ENCODE peak calls at places on chromosomes 7 and 10, in six cellular contexts. A is SK-N-MC, O is caudate nucleus, M is HCT116, F is A549, V is PC-9. X is an unnamed sample.

GRCh38 chr10:50333872-50334271 is 82.6 kb upstream of the ASAH2 start:
- DNase-seq in A (no peak), M (no peak), V (no peak), O (no peak), F (no peak), X (no peak)

GRCh38 chr10:31129261-31129660 is 97.6 kb upstream of the ZNF438 start:
- DNase-seq in V (no peak), O (no peak), F (no peak), A (no peak), M (no peak), X (peak)

GRCh38 chr7:137454169-137455166 is 110.9 kb upstream of the PTN start:
- DNase-seq in A (peak), V (peak), O (no peak), M (no peak), F (peak), X (peak)

GRCh38 chr10:121080324-121080807 is 229.2 kb downstream of the WDR11 start:
- DNase-seq in O (no peak), F (no peak), M (no peak), V (no peak), A (no peak), X (peak)

GRCh38 chr7:111438369-111439289 is 123.7 kb downstream of the IMMP2L start:
- DNase-seq in O (no peak), M (no peak), F (no peak), V (no peak), A (no peak), X (no peak)

GRCh38 chr7:133411402-133411801 is 158.5 kb downstream of the EXOC4 start:
- DNase-seq in V (no peak), O (no peak), M (no peak), A (no peak), F (no peak), X (no peak)

GRCh38 chr10:50358925-50359687 is 107.8 kb upstream of the ASAH2 start:
- DNase-seq in F (no peak), A (no peak), O (no peak), V (no peak), M (no peak), X (no peak)

GRCh38 chr10:11145498-11145855 is 127.8 kb downstream of the CELF2 start:
- DNase-seq in F (no peak), A (no peak), O (no peak), M (no peak), V (no peak), X (peak)

GRCh38 chr7:122269241-122269640 is 35.3 kb downstream of the FEZF1 start:
- DNase-seq in M (no peak), A (no peak), F (no peak), V (no peak), O (no peak), X (no peak)

GRCh38 chr10:67837519-67838314 is at the start of gene DNAJC12:
- DNase-seq in F (peak), A (peak), M (peak), V (no peak), O (no peak), X (no peak)

GRCh38 chr10:88835095-88835909 is 16.3 kb downstream of the ANKRD22 start:
- DNase-seq in V (peak), A (peak), M (peak), O (peak), F (peak), X (peak)

GRCh38 chr10:36700123-36700522 is 425.3 kb upstream of the ANKRD30A start:
- DNase-seq in M (no peak), O (no peak), V (no peak), F (no peak), A (no peak), X (no peak)

GRCh38 chr7:129225206-129225930 is 538 bp downstream of the AHCYL2 start:
- DNase-seq in A (no peak), O (peak), M (no peak), V (no peak), F (peak), X (peak)

GRCh38 chr7:100726998-100727761 is 6.2 kb upstream of the ZAN start:
- DNase-seq in F (no peak), M (no peak), O (no peak), A (no peak), V (no peak), X (no peak)

GRCh38 chr10:36450385-36450784 is 675.0 kb upstream of the ANKRD30A start:
- DNase-seq in O (no peak), M (no peak), V (no peak), A (no peak), F (no peak), X (peak)

GRCh38 chr10:88216976-88217375 is 353.6 kb downstream of the PTEN start:
- DNase-seq in O (no peak), A (no peak), F (no peak), M (no peak), V (no peak), X (no peak)

GRCh38 chr7:16397497-16398210 is 23.7 kb downstream of the CRPPA start:
- DNase-seq in O (no peak), V (no peak), F (no peak), M (no peak), A (no peak), X (no peak)

GRCh38 chr10:24255907-24256306 is 47.0 kb downstream of the KIAA1217 start:
- DNase-seq in M (no peak), F (no peak), A (no peak), V (peak), O (no peak), X (peak)

GRCh38 chr7:54860843-54861242 is 101.8 kb upstream of the SEC61G start:
- DNase-seq in O (no peak), F (no peak), V (no peak), M (no peak), A (no peak), X (no peak)

GRCh38 chr10:69508738-69509340 is 57.6 kb downstream of the TSPAN15 start:
- DNase-seq in O (no peak), M (no peak), V (no peak), F (no peak), A (no peak), X (peak)

GRCh38 chr7:47092331-47092730 is 489.6 kb downstream of the TNS3 start:
- DNase-seq in M (no peak), F (no peak), A (no peak), V (no peak), O (no peak), X (no peak)

GRCh38 chr7:79893991-79894390 is 240.6 kb upstream of the GNAI1 start:
- DNase-seq in V (no peak), A (no peak), F (no peak), O (no peak), M (no peak), X (no peak)

GRCh38 chr7:27170936-27171635 is 3.0 kb downstream of the HOXA10 start:
- DNase-seq in V (no peak), F (no peak), M (no peak), O (no peak), A (no peak), X (no peak)

GRCh38 chr7:130095812-130096211 is 25.5 kb downstream of the KLHDC10 start:
- DNase-seq in V (peak), O (no peak), M (no peak), F (no peak), A (no peak), X (no peak)

GRCh38 chr10:34111179-34111578 is 703.9 kb downstream of the PARD3 start:
- DNase-seq in M (no peak), V (no peak), O (no peak), F (no peak), A (no peak), X (no peak)

GRCh38 chr7:69768986-69769595 is 170.8 kb downstream of the AUTS2 start:
- DNase-seq in M (no peak), O (no peak), A (no peak), V (no peak), F (no peak), X (no peak)

DNA sequence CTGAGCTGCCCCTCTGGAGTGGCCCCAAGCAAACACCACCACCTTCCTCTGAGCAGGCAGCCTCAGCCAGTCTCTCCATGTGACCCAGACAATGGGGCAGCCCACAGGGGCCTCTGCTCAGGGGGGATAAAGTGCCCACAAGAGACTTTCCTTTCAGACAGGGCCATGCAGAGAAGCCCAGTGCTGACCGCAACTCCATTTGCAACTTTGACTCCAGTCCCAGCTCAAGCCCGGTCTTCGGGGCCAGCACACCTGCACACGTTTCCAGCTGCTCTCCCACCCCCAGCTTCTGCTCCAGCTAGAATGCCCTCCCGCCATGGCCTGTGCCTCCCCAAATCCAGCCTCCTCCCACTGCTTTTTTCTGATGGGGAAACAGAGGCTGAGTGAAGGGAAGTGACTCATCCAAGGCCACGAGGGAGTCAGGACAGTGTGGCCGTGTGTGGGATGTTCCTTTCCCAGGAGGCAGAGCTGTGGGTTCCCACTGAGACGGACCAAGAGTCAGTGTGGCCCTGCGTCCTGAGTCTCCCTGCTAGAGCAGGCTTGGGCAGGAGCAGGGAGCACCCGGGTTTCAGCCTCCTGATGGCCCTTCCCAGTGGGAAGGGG is 112.0 kb downstream of the ZMIZ1 start:
- DNase-seq in O (no peak), A (no peak), F (no peak), V (no peak), M (no peak), X (peak)
- H3K27ac ChIP-seq in O (no peak), A (no peak), F (peak), V (no peak), M (peak), X (peak)

DNA sequence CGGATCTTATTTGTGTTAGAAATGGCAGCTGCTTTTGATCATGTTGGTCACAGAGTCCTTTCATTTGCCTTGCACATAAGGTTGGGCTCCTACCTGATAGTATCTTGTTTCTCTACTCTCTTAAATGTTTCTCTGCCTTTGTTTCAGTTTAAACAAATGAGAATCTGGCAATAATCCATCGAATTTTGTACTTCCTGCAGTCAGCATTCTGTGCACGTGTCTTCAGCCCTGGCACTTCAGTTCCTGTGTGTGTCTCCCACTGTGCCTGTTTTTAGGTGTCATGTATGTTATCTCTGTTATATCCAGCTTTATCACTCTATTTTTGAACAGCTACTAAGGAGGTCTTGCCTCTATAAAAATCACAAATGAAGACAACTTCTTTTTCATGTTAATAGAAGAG is 28.4 kb upstream of the PTER start:
- DNase-seq in A (no peak), O (no peak), F (no peak), V (no peak), M (no peak), X (no peak)
- H3K27ac ChIP-seq in A (no peak), O (no peak), F (no peak), V (no peak), M (no peak), X (no peak)

GRCh38 chr7:143900230-143900766 is 1.7 kb downstream of the TCAF1 start:
- DNase-seq in O (no peak), A (no peak), M (no peak), V (peak), F (no peak), X (no peak)
- H3K27ac ChIP-seq in O (peak), A (no peak), M (peak), V (no peak), F (no peak), X (peak)

GRCh38 chr10:77245953-77246352 is 391.7 kb downstream of the KCNMA1 start:
- DNase-seq in M (no peak), F (no peak), A (no peak), O (no peak), V (no peak), X (no peak)

GRCh38 chr10:77248104-77248503 is 389.5 kb downstream of the KCNMA1 start:
- DNase-seq in F (no peak), A (no peak), O (no peak), M (no peak), V (peak), X (no peak)

GRCh38 chr10:77244746-77245145 is 392.9 kb downstream of the KCNMA1 start:
- DNase-seq in F (no peak), V (no peak), A (no peak), O (no peak), M (no peak), X (no peak)

GRCh38 chr10:77249901-77250459 is 387.6 kb downstream of the KCNMA1 start:
- DNase-seq in F (no peak), V (peak), O (no peak), A (no peak), M (no peak), X (no peak)

GRCh38 chr10:77247076-77247561 is 390.5 kb downstream of the KCNMA1 start:
- DNase-seq in F (no peak), O (no peak), M (no peak), V (peak), A (peak), X (no peak)
- H3K27ac ChIP-seq in F (no peak), O (peak), M (no peak), V (no peak), A (no peak), X (no peak)

DNA sequence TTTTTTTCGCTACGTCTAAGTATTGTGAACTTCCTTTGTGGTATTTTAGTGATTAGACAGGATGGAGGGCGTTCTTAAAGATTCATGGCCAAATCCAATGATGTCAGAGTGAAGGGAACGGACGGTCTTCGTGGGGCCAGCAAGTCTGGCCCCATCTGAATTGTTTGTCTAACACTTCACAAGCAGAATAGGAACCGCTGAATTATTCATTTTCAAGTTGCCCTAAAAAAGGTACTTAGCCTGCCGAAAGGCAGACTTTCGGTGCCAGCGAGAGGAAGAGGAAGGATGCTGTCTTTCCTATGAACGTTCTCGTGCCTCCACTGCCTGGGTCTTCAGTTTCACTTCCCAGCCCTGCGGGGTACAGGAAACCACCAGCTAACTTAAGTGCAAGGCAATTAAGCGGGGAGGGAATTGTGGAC is 145.7 kb upstream of the SH2B2 start:
- DNase-seq in V (no peak), M (no peak), F (no peak), O (no peak), A (peak), X (peak)
- H3K27ac ChIP-seq in V (no peak), M (no peak), F (no peak), O (no peak), A (no peak), X (no peak)

GRCh38 chr10:133378251-133379096 is 588 bp upstream of the PAOX start:
- DNase-seq in M (no peak), O (peak), A (no peak), F (peak), V (no peak), X (peak)
- H3K27ac ChIP-seq in M (peak), O (peak), A (no peak), F (peak), V (no peak), X (peak)

GRCh38 chr10:78224602-78225001 is 190.9 kb downstream of the RPS24 start:
- DNase-seq in O (no peak), A (no peak), V (no peak), F (no peak), M (no peak), X (no peak)
- H3K27ac ChIP-seq in O (no peak), A (no peak), V (no peak), F (no peak), M (no peak), X (no peak)

GRCh38 chr10:97474918-97475317 is 23.3 kb downstream of the MMS19 start:
- DNase-seq in V (no peak), O (no peak), M (no peak), F (no peak), A (no peak), X (no peak)
- H3K27ac ChIP-seq in V (no peak), O (no peak), M (no peak), F (no peak), A (no peak), X (no peak)

X was measured in right cardiac atrium.